ENCODE peak calls at places on chromosomes 3 and 15, in nine cellular contexts. One of them, this sample, is unnamed.
A peak's percentile ranks its signal among the peaks of the same experiment; 100 is the strongest.

GRCh38 chr3:46705751-46706572 is 4.8 kb downstream of the TMIE start:
- DNase-seq in kidney: peak; percentile 64
- DNase-seq in esophagus squamous epithelium: no peak
- DNase-seq in OCI-LY7: no peak
- DNase-seq in suprapubic skin: no peak
- DNase-seq in tibial artery: peak; percentile 60
- DNase-seq in heart left ventricle: peak; percentile 56
- DNase-seq in spleen: peak; percentile 59
- DNase-seq in stomach: no peak
- DNase-seq in this sample: no peak

GRCh38 chr15:31098491-31098917 is 3.0 kb downstream of the TRPM1 start:
- DNase-seq in heart left ventricle: no peak
- DNase-seq in esophagus squamous epithelium: no peak
- DNase-seq in OCI-LY7: no peak
- DNase-seq in spleen: no peak
- DNase-seq in kidney: no peak
- DNase-seq in stomach: no peak
- DNase-seq in tibial artery: no peak
- DNase-seq in suprapubic skin: no peak
- DNase-seq in this sample: no peak

GRCh38 chr3:107367353-107367752 is 9.9 kb upstream of the CCDC54 start:
- DNase-seq in suprapubic skin: no peak
- DNase-seq in heart left ventricle: no peak
- DNase-seq in spleen: no peak
- DNase-seq in stomach: no peak
- DNase-seq in OCI-LY7: peak; percentile 5
- DNase-seq in esophagus squamous epithelium: no peak
- DNase-seq in kidney: no peak
- DNase-seq in tibial artery: no peak
- DNase-seq in this sample: no peak

GRCh38 chr3:67610458-67610857 is 44.0 kb downstream of the SUCLG2 start:
- DNase-seq in esophagus squamous epithelium: no peak
- DNase-seq in stomach: no peak
- DNase-seq in suprapubic skin: no peak
- DNase-seq in tibial artery: no peak
- DNase-seq in OCI-LY7: no peak
- DNase-seq in kidney: no peak
- DNase-seq in heart left ventricle: no peak
- DNase-seq in spleen: no peak
- DNase-seq in this sample: no peak

GRCh38 chr3:176906046-176906905 is 291.0 kb downstream of the TBL1XR1 start:
- DNase-seq in suprapubic skin: no peak
- DNase-seq in kidney: no peak
- DNase-seq in OCI-LY7: no peak
- DNase-seq in stomach: no peak
- DNase-seq in esophagus squamous epithelium: no peak
- DNase-seq in spleen: no peak
- DNase-seq in tibial artery: no peak
- DNase-seq in heart left ventricle: no peak
- DNase-seq in this sample: no peak

GRCh38 chr3:11736136-11736833 is 92.6 kb upstream of the VGLL4 start:
- DNase-seq in OCI-LY7: no peak
- DNase-seq in suprapubic skin: no peak
- DNase-seq in tibial artery: no peak
- DNase-seq in spleen: no peak
- DNase-seq in heart left ventricle: no peak
- DNase-seq in stomach: no peak
- DNase-seq in kidney: no peak
- DNase-seq in esophagus squamous epithelium: no peak
- DNase-seq in this sample: no peak

GRCh38 chr3:60431599-60431958 is 819.7 kb downstream of the FHIT start:
- DNase-seq in suprapubic skin: no peak
- DNase-seq in tibial artery: no peak
- DNase-seq in heart left ventricle: no peak
- DNase-seq in stomach: no peak
- DNase-seq in OCI-LY7: no peak
- DNase-seq in spleen: no peak
- DNase-seq in esophagus squamous epithelium: no peak
- DNase-seq in kidney: no peak
- DNase-seq in this sample: no peak

GRCh38 chr3:123953735-123954134 is 7.3 kb downstream of the CCDC14 start:
- DNase-seq in tibial artery: no peak
- DNase-seq in heart left ventricle: no peak
- DNase-seq in suprapubic skin: no peak
- DNase-seq in OCI-LY7: peak; percentile 59
- DNase-seq in spleen: no peak
- DNase-seq in stomach: no peak
- DNase-seq in kidney: no peak
- DNase-seq in esophagus squamous epithelium: no peak
- DNase-seq in this sample: no peak

GRCh38 chr15:36951747-36952247 is 148.6 kb downstream of the MEIS2 start:
- DNase-seq in kidney: no peak
- DNase-seq in heart left ventricle: no peak
- DNase-seq in stomach: no peak
- DNase-seq in tibial artery: no peak
- DNase-seq in suprapubic skin: no peak
- DNase-seq in spleen: no peak
- DNase-seq in esophagus squamous epithelium: no peak
- DNase-seq in OCI-LY7: no peak
- DNase-seq in this sample: no peak

GRCh38 chr3:122263974-122264588 is 61.0 kb upstream of the CSTA start:
- DNase-seq in OCI-LY7: no peak
- DNase-seq in tibial artery: no peak
- DNase-seq in spleen: no peak
- DNase-seq in esophagus squamous epithelium: no peak
- DNase-seq in stomach: no peak
- DNase-seq in heart left ventricle: no peak
- DNase-seq in suprapubic skin: no peak
- DNase-seq in kidney: no peak
- DNase-seq in this sample: no peak

GRCh38 chr15:34652726-34653033 is 69.2 kb upstream of the GOLGA8B start:
- DNase-seq in heart left ventricle: no peak
- DNase-seq in tibial artery: no peak
- DNase-seq in kidney: no peak
- DNase-seq in esophagus squamous epithelium: no peak
- DNase-seq in OCI-LY7: no peak
- DNase-seq in spleen: no peak
- DNase-seq in stomach: no peak
- DNase-seq in suprapubic skin: no peak
- DNase-seq in this sample: no peak

GRCh38 chr3:101725192-101725889 is 927 bp downstream of the CEP97 start:
- DNase-seq in heart left ventricle: peak; percentile 70
- DNase-seq in stomach: peak; percentile 34
- DNase-seq in kidney: peak; percentile 77
- DNase-seq in suprapubic skin: no peak
- DNase-seq in esophagus squamous epithelium: no peak
- DNase-seq in spleen: peak; percentile 90
- DNase-seq in OCI-LY7: peak; percentile 71
- DNase-seq in tibial artery: peak; percentile 71
- DNase-seq in this sample: no peak

GRCh38 chr3:13612829-13613228 is 63.9 kb downstream of the FBLN2 start:
- DNase-seq in esophagus squamous epithelium: no peak
- DNase-seq in suprapubic skin: peak; percentile 91
- DNase-seq in kidney: no peak
- DNase-seq in stomach: no peak
- DNase-seq in spleen: peak; percentile 39
- DNase-seq in OCI-LY7: no peak
- DNase-seq in heart left ventricle: peak; percentile 36
- DNase-seq in tibial artery: peak; percentile 79
- DNase-seq in this sample: no peak

GRCh38 chr15:100335335-100335999 is 6.3 kb downstream of the ADAMTS17 start:
- DNase-seq in tibial artery: no peak
- DNase-seq in esophagus squamous epithelium: no peak
- DNase-seq in spleen: no peak
- DNase-seq in suprapubic skin: no peak
- DNase-seq in stomach: no peak
- DNase-seq in heart left ventricle: no peak
- DNase-seq in OCI-LY7: no peak
- DNase-seq in kidney: no peak
- DNase-seq in this sample: no peak

GRCh38 chr15:66603301-66604179 is 37.7 kb upstream of the LCTL start:
- DNase-seq in stomach: peak; percentile 71
- DNase-seq in tibial artery: peak; percentile 74
- DNase-seq in esophagus squamous epithelium: no peak
- DNase-seq in OCI-LY7: peak; percentile 83
- DNase-seq in kidney: peak; percentile 83
- DNase-seq in suprapubic skin: no peak
- DNase-seq in spleen: peak; percentile 91
- DNase-seq in heart left ventricle: peak; percentile 83
- DNase-seq in this sample: peak; percentile 34

GRCh38 chr3:31165399-31165860 is 271.0 kb upstream of the GADL1 start:
- DNase-seq in suprapubic skin: no peak
- DNase-seq in spleen: no peak
- DNase-seq in OCI-LY7: no peak
- DNase-seq in esophagus squamous epithelium: no peak
- DNase-seq in stomach: no peak
- DNase-seq in kidney: no peak
- DNase-seq in heart left ventricle: no peak
- DNase-seq in tibial artery: no peak
- DNase-seq in this sample: no peak

GRCh38 chr3:30919600-30919999 is 25.1 kb upstream of the GADL1 start:
- DNase-seq in esophagus squamous epithelium: no peak
- DNase-seq in spleen: no peak
- DNase-seq in tibial artery: no peak
- DNase-seq in heart left ventricle: no peak
- DNase-seq in stomach: no peak
- DNase-seq in kidney: no peak
- DNase-seq in suprapubic skin: no peak
- DNase-seq in OCI-LY7: no peak
- DNase-seq in this sample: no peak

DNA sequence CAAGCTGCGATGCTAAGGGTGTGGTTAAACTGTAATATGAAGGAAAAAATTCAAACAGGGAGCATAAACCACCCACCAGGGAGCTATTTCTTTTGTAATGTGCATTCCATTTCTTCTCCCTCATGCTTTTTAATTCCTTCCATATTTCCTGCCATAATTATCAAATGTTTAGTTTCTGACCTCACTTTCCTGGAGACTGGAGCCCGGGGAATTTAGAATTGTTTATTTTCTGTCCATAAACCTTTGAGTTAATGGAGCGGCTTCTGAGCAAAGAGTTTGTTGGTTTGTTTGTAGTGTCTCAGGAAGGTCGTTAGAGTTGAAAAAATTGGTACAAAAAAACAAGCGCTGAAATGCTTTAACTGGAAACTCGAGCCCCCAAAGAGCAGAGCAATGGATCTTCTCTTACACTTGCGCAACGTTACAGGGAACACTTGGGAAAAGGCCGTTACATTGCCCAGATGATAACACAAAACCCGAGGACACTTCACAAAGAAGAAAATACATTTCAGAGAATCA is 1.0 kb downstream of the FSTL1 start:
- DNase-seq in tibial artery: no peak
- DNase-seq in stomach: no peak
- DNase-seq in esophagus squamous epithelium: no peak
- DNase-seq in kidney: no peak
- DNase-seq in OCI-LY7: no peak
- DNase-seq in suprapubic skin: no peak
- DNase-seq in spleen: no peak
- DNase-seq in heart left ventricle: no peak
- DNase-seq in this sample: no peak
- H3K36me3 ChIP-seq in tibial artery: no peaks in the 10 kb centered on the region
- H3K36me3 ChIP-seq in stomach: no peaks in the 10 kb centered on the region
- H3K36me3 ChIP-seq in esophagus squamous epithelium: no peaks in the 10 kb centered on the region
- H3K36me3 ChIP-seq in kidney: peaks cover 5% of the 10 kb centered on the region
- H3K36me3 ChIP-seq in OCI-LY7: no peaks in the 10 kb centered on the region
- H3K36me3 ChIP-seq in suprapubic skin: no peaks in the 10 kb centered on the region
- H3K36me3 ChIP-seq in spleen: no peaks in the 10 kb centered on the region
- H3K36me3 ChIP-seq in heart left ventricle: no peaks in the 10 kb centered on the region
- H3K36me3 ChIP-seq in this sample: no peaks in the 10 kb centered on the region

DNA sequence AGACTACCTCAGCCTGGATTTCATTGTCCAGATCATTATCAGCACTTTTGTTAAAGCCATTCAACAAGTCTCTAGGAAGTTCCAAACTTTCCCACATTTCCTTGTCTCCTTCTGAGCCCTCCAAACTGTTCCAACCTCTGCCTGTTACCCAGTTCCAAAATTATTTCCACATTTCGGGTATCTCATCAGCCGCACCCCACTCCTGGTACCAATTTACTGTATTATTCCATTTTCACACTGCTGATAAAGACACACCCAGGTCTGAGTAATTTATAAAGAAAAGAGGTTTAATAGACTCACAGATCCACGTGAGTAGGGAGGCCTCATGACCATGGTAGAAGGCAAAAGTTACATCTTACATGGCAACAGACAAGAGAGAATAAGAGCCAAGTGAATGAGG is 1198.3 kb upstream of the ALCAM start:
- DNase-seq in heart left ventricle: no peak
- DNase-seq in suprapubic skin: no peak
- DNase-seq in spleen: no peak
- DNase-seq in OCI-LY7: no peak
- DNase-seq in esophagus squamous epithelium: no peak
- DNase-seq in tibial artery: no peak
- DNase-seq in kidney: no peak
- DNase-seq in stomach: no peak
- DNase-seq in this sample: no peak
- H3K9me3 ChIP-seq in heart left ventricle: no peaks in the 10 kb centered on the region
- H3K9me3 ChIP-seq in suprapubic skin: peaks cover 12% of the 10 kb centered on the region
- H3K9me3 ChIP-seq in spleen: peaks cover 27% of the 10 kb centered on the region
- H3K9me3 ChIP-seq in OCI-LY7: no peaks in the 10 kb centered on the region
- H3K9me3 ChIP-seq in esophagus squamous epithelium: peaks cover 13% of the 10 kb centered on the region
- H3K9me3 ChIP-seq in tibial artery: no peaks in the 10 kb centered on the region
- H3K9me3 ChIP-seq in kidney: peaks cover 8% of the 10 kb centered on the region
- H3K9me3 ChIP-seq in stomach: peaks cover 26% of the 10 kb centered on the region
- H3K9me3 ChIP-seq in this sample: no peaks in the 10 kb centered on the region

DNA sequence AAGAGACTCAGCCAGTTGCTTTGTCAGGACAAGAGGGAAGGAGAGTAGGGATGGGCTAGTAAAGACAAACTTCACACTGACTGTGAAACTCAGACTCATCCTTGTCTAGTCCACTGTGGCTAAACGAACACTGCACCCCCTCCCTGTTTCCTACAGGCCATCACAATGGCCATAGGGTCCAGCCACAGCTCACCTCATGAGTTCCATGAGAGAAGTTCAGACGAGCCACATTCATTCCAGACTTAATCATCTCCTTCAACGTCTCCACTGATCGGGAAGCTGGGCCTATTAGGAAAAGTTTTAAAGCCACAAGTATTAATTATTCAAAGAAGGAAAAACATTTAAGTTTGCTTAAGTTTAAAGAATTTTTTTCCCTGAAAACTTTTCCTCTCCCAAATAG is 13.8 kb downstream of the PKM start:
- DNase-seq in heart left ventricle: no peak
- DNase-seq in suprapubic skin: no peak
- DNase-seq in kidney: no peak
- DNase-seq in OCI-LY7: no peak
- DNase-seq in tibial artery: no peak
- DNase-seq in spleen: no peak
- DNase-seq in esophagus squamous epithelium: no peak
- DNase-seq in stomach: no peak
- DNase-seq in this sample: no peak
- H3K36me3 ChIP-seq in heart left ventricle: peaks cover 34% of the 10 kb centered on the region
- H3K36me3 ChIP-seq in suprapubic skin: peaks cover 72% of the 10 kb centered on the region
- H3K36me3 ChIP-seq in kidney: peaks cover 52% of the 10 kb centered on the region
- H3K36me3 ChIP-seq in OCI-LY7: peaks cover 100% of the 10 kb centered on the region
- H3K36me3 ChIP-seq in tibial artery: peaks cover 66% of the 10 kb centered on the region
- H3K36me3 ChIP-seq in spleen: peaks cover 66% of the 10 kb centered on the region
- H3K36me3 ChIP-seq in esophagus squamous epithelium: peaks cover 92% of the 10 kb centered on the region
- H3K36me3 ChIP-seq in stomach: peaks cover 77% of the 10 kb centered on the region
- H3K36me3 ChIP-seq in this sample: peaks cover 61% of the 10 kb centered on the region

DNA sequence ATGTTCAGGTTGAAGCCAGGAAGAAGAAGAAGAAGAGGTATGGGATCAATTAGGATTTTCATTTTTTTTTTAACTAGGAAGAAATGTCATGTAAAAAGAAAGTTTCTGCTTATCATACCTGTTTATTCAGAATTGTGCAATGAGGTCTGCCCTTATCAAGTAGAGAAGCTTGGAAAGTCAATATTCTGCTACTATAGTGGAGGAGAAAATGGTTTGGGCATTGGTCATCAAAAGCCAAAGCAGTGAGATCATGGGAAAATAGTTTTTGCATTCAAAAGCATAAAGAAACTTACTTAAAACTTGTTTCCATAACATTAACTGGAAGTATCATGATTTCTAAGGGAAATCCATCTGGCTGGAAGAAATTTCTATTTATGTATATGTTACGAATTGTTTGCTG is 1239.2 kb downstream of the NSUN3 start:
- DNase-seq in OCI-LY7: no peak
- DNase-seq in kidney: no peak
- DNase-seq in spleen: no peak
- DNase-seq in tibial artery: no peak
- DNase-seq in esophagus squamous epithelium: no peak
- DNase-seq in stomach: no peak
- DNase-seq in heart left ventricle: no peak
- DNase-seq in suprapubic skin: no peak
- DNase-seq in this sample: no peak
- H3K9me3 ChIP-seq in OCI-LY7: peaks cover 6% of the 10 kb centered on the region
- H3K9me3 ChIP-seq in kidney: no peaks in the 10 kb centered on the region
- H3K9me3 ChIP-seq in spleen: no peaks in the 10 kb centered on the region
- H3K9me3 ChIP-seq in tibial artery: no peaks in the 10 kb centered on the region
- H3K9me3 ChIP-seq in esophagus squamous epithelium: no peaks in the 10 kb centered on the region
- H3K9me3 ChIP-seq in stomach: no peaks in the 10 kb centered on the region
- H3K9me3 ChIP-seq in heart left ventricle: no peaks in the 10 kb centered on the region
- H3K9me3 ChIP-seq in suprapubic skin: no peaks in the 10 kb centered on the region
- H3K9me3 ChIP-seq in this sample: no peaks in the 10 kb centered on the region

This sample was measured in CD8-positive, alpha-beta memory T cell.